ENCODE peak calls at places on chromosomes 7 and 10, in nine cellular contexts. K, Z, U, E, P, A, T, X and B are unnamed samples.

GRCh38 chr10:103729851-103730250 is 125.5 kb downstream of the SH3PXD2A start:
- DNase-seq in K (no peak), Z (no peak), U (no peak), E (no peak), P (no peak), A (no peak), T (no peak), X (no peak), B (no peak)

GRCh38 chr7:134890246-134891240 is 95.8 kb upstream of the AGBL3 start:
- DNase-seq in K (no peak), Z (no peak), U (no peak), E (no peak), P (peak; percentile 57), A (no peak), T (peak; percentile 28), X (no peak), B (peak; percentile 42)

GRCh38 chr10:1542941-1543340 is 194.4 kb downstream of the ADARB2 start:
- DNase-seq in K (no peak), Z (no peak), U (no peak), E (no peak), P (no peak), A (no peak), T (no peak), X (no peak), B (no peak)

GRCh38 chr10:131316321-131317075 is 5.0 kb upstream of the TCERG1L start:
- DNase-seq in K (no peak), Z (no peak), U (no peak), E (no peak), P (no peak), A (no peak), T (no peak), X (no peak), B (no peak)

GRCh38 chr7:57308631-57309408 is 141.2 kb upstream of the ZNF716 start:
- DNase-seq in K (no peak), Z (no peak), U (no peak), E (no peak), P (no peak), A (no peak), T (no peak), X (no peak), B (peak; percentile 21)

GRCh38 chr10:84196941-84197340 is 2.6 kb downstream of the CDHR1 start:
- DNase-seq in K (no peak), Z (no peak), U (no peak), E (no peak), P (no peak), A (no peak), T (no peak), X (no peak), B (peak; percentile 52)

GRCh38 chr7:107995184-107996071 is 7.5 kb downstream of the LAMB1 start:
- DNase-seq in K (peak; percentile 88), Z (no peak), U (no peak), E (no peak), P (peak; percentile 85), A (no peak), T (no peak), X (no peak), B (no peak)

GRCh38 chr10:24811906-24812305 is 88.2 kb upstream of the ARHGAP21 start:
- DNase-seq in K (no peak), Z (peak; percentile 15), U (no peak), E (no peak), P (no peak), A (no peak), T (no peak), X (no peak), B (peak; percentile 28)

GRCh38 chr10:19654576-19654975 is 161.7 kb upstream of the PLXDC2 start:
- DNase-seq in K (no peak), Z (no peak), U (no peak), E (no peak), P (peak; percentile 87), A (no peak), T (no peak), X (no peak), B (no peak)

GRCh38 chr7:8582723-8583122 is 149.3 kb downstream of the NXPH1 start:
- DNase-seq in K (no peak), Z (no peak), U (no peak), E (no peak), P (no peak), A (no peak), T (no peak), X (no peak), B (no peak)

GRCh38 chr10:71266147-71266917 is 52.7 kb upstream of the SLC29A3 start:
- DNase-seq in K (no peak), Z (no peak), U (no peak), E (no peak), P (peak; percentile 90), A (peak; percentile 55), T (no peak), X (peak; percentile 74), B (peak; percentile 73)

GRCh38 chr10:5530846-5531557 is 6.2 kb downstream of the CALML3 start:
- DNase-seq in K (no peak), Z (no peak), U (no peak), E (peak; percentile 16), P (no peak), A (peak; percentile 13), T (no peak), X (peak; percentile 5), B (no peak)

DNA sequence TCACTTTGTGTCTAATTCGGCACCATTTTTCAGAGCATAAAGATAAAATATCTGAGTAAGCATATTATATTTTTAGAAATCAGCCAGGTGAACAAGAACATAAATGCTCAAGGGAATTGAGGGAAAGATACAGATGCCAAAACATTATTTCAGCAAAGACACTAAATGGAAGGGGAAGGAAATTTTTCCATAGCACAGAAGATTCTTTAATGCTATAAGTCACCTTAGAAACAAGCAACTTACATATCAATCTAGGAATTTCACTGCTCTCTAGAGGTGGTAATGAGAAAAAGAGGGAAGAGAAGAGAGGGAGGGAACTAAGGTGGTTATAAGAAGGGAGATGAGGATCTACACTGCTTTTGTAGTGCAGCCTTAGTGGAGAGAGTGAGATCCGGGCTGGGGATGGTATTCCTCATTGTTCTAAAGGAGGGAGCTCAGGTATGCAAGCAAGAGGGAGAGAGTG is 20.4 kb downstream of the ZNF365 start:
- DNase-seq in K (no peak), Z (no peak), U (no peak), E (no peak), P (no peak), A (no peak), T (no peak), X (no peak), B (no peak)
- TF ChIP-seq CTCF in K (no peak), Z (no peak), U (no peak), E (no peak), P (no peak), A (no peak), T (no peak), X (no peak), B (no peak)

GRCh38 chr10:78382776-78383175 is 349.1 kb downstream of the RPS24 start:
- DNase-seq in K (no peak), Z (no peak), U (no peak), E (no peak), P (no peak), A (no peak), T (no peak), X (no peak), B (no peak)

GRCh38 chr10:78382047-78382446 is 348.4 kb downstream of the RPS24 start:
- DNase-seq in K (no peak), Z (no peak), U (no peak), E (no peak), P (no peak), A (no peak), T (no peak), X (no peak), B (no peak)

GRCh38 chr10:78383378-78383777 is 349.7 kb downstream of the RPS24 start:
- DNase-seq in K (no peak), Z (no peak), U (no peak), E (no peak), P (no peak), A (no peak), T (no peak), X (no peak), B (no peak)

GRCh38 chr10:78378192-78378591 is 344.5 kb downstream of the RPS24 start:
- DNase-seq in K (no peak), Z (no peak), U (no peak), E (no peak), P (no peak), A (no peak), T (no peak), X (no peak), B (no peak)

DNA sequence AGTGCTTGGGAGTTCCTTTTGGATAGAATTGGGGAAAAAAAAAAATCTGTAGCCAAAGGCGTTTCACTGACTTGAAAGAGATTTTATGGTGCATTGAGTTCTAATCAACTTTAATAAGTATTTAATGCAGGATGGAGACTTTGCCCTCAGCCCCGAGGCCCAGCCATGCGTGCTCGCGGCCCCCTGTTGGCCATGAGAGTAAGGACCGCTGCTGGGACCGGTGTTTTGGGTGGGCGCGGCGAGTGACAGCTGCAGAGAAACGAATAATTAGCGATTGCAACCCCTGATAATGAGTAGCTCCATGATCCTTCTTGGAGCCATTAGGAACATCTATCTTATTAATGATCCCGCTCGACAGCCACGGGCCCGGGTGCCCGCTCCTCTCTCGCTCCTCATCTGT is 347.4 kb downstream of the RPS24 start:
- DNase-seq in K (no peak), Z (no peak), U (no peak), E (no peak), P (no peak), A (no peak), T (no peak), X (no peak), B (no peak)
- TF ChIP-seq CTCF in K (peak; percentile 30), Z (peak; percentile 63), U (no peak), E (no peak), P (peak; percentile 23), A (no peak), T (no peak), X (peak; percentile 6), B (no peak)

DNA sequence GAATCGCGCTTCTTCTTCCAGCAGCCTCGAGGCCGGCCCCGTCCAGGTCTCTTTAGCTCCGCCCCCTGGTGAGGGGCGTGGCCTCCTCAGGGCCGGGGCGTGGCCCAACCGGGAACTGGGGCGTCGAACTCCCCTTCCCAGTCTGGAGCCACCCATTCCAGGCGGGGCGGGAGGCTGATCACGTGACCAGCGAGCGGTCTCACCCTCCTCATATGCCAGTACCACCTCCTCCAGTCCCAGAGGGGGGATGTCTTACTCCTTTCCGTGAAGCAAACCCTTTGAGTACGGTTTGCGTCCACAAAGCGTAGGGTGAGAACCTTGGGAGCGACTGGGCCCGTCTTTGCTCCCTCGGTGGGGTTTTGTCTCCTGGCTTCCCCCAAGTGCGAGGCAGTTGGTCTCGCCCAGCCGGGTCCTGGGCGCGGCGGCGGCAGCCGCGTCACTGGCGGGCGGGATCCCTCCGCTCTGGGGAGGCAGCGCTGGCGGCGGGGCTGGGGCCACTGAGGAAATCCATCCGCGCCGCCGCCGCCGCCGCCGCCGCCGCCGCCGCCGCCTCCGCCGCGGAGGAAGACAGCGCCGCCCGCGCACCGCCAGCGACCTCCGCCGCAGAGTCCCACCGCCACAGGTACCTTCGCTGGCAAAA is at the start of gene GNB2:
- DNase-seq in K (peak; percentile 93), Z (peak; percentile 99), U (peak; percentile 97), E (peak; percentile 100), P (peak; percentile 99), A (peak; percentile 100), T (peak; percentile 99), X (peak; percentile 99), B (peak; percentile 99)
- TF ChIP-seq CTCF in K (no peak), Z (no peak), U (no peak), E (no peak), P (no peak), A (no peak), T (no peak), X (no peak), B (no peak)

DNA sequence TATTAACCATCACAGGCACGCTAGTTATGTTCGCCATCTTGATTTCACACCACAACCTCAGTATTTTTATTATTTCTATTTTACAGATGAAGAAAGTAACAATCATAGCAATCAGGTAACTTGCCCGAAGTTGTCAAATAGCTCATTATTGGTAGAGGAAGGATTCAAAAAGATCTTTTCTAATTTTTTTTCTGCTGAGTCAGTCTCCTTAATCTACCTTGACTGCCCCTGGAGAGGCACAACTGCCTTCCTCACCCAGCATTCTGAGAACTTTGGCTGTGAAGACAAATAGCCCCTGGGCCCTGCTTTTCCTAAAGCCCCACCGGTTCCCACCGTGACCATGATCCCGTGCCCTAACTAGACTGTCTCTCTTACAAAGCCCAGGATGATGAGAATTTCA is 99.2 kb downstream of the TRIL start:
- DNase-seq in K (no peak), Z (no peak), U (no peak), E (no peak), P (no peak), A (no peak), T (no peak), X (no peak), B (no peak)
- TF ChIP-seq CTCF in K (no peak), Z (no peak), U (no peak), E (no peak), P (no peak), A (no peak), T (no peak), X (no peak), B (no peak)